ENCODE peak calls at places on chromosome 22, in eight cellular contexts. R is breast epithelium, L is AG04450, O is H9, Y is foreskin fibroblast, B is sigmoid colon, W is body of pancreas, H is colonic mucosa. G is an unnamed sample.
A peak's percentile ranks its signal among the peaks of the same experiment; 100 is the strongest.

GRCh38 chr22:44521326-44521725 is 23.3 kb upstream of the RTL6 start:
- DNase-seq in R (no peak), L (no peak), O (no peak), Y (no peak), B (peak; percentile 51), W (no peak), H (no peak), G (no peak)

GRCh38 chr22:44375451-44375850 is 62.7 kb upstream of the SHISAL1 start:
- DNase-seq in R (no peak), L (no peak), O (no peak), Y (no peak), B (no peak), W (no peak), H (no peak), G (no peak)

GRCh38 chr22:17980638-17981051 is 43.7 kb downstream of the MICAL3 start:
- DNase-seq in R (no peak), L (no peak), O (no peak), Y (no peak), B (no peak), W (peak; percentile 38), H (peak; percentile 81), G (peak; percentile 16)

GRCh38 chr22:24496234-24496633 is 1.1 kb downstream of the UPB1 start:
- DNase-seq in R (no peak), L (no peak), O (no peak), Y (no peak), B (no peak), W (no peak), H (no peak), G (no peak)

GRCh38 chr22:49330421-49331222 is 497.1 kb downstream of the BRD1 start:
- DNase-seq in R (peak; percentile 12), L (no peak), O (no peak), Y (no peak), B (peak; percentile 52), W (no peak), H (no peak), G (no peak)

GRCh38 chr22:40441761-40442364 is 71.5 kb downstream of the SGSM3 start:
- DNase-seq in R (no peak), L (no peak), O (no peak), Y (no peak), B (no peak), W (no peak), H (no peak), G (no peak)

GRCh38 chr22:20763630-20764029 is 10.3 kb upstream of the SERPIND1 start:
- DNase-seq in R (no peak), L (no peak), O (no peak), Y (no peak), B (no peak), W (no peak), H (no peak), G (no peak)

GRCh38 chr22:17536269-17536668 is 27.0 kb upstream of the SLC25A18 start:
- DNase-seq in R (peak; percentile 28), L (no peak), O (no peak), Y (no peak), B (no peak), W (no peak), H (no peak), G (no peak)

GRCh38 chr22:28181332-28181731 is 262.3 kb upstream of the PITPNB start:
- DNase-seq in R (no peak), L (no peak), O (no peak), Y (peak; percentile 9), B (no peak), W (no peak), H (no peak), G (no peak)

GRCh38 chr22:30047364-30047738 is 32.9 kb upstream of the HORMAD2 start:
- DNase-seq in R (no peak), L (no peak), O (peak; percentile 38), Y (no peak), B (peak; percentile 13), W (no peak), H (no peak), G (no peak)

GRCh38 chr22:23272834-23273233 is 92.5 kb downstream of the BCR start:
- DNase-seq in R (no peak), L (no peak), O (no peak), Y (no peak), B (no peak), W (no peak), H (no peak), G (no peak)
- TF ChIP-seq CTCF in R (no peak), L (no peak), O (no peak), Y (no peak), B (no peak), W (no peak), H (no peak), G (no peak)

GRCh38 chr22:32636884-32637283 is 162.3 kb downstream of the FBXO7 start:
- DNase-seq in R (no peak), L (no peak), O (no peak), Y (no peak), B (no peak), W (no peak), H (no peak), G (no peak)
- TF ChIP-seq CTCF in R (no peak), L (peak; percentile 34), O (no peak), Y (no peak), B (no peak), W (no peak), H (no peak), G (no peak)

GRCh38 chr22:31153357-31153756 is 6.6 kb upstream of the RNF185 start:
- DNase-seq in R (no peak), L (no peak), O (no peak), Y (no peak), B (no peak), W (no peak), H (no peak), G (no peak)
- TF ChIP-seq CTCF in R (no peak), L (no peak), O (no peak), Y (no peak), B (no peak), W (no peak), H (no peak), G (no peak)

GRCh38 chr22:39408807-39409206 is 9.2 kb downstream of the TAB1 start:
- DNase-seq in R (no peak), L (no peak), O (no peak), Y (no peak), B (no peak), W (no peak), H (no peak), G (no peak)

GRCh38 chr22:39401301-39401631 is 1.7 kb downstream of the TAB1 start:
- DNase-seq in R (no peak), L (no peak), O (no peak), Y (no peak), B (no peak), W (no peak), H (no peak), G (no peak)

GRCh38 chr22:39409630-39410029 is 10.1 kb downstream of the TAB1 start:
- DNase-seq in R (no peak), L (no peak), O (no peak), Y (no peak), B (no peak), W (no peak), H (no peak), G (no peak)

GRCh38 chr22:39408173-39408572 is 8.6 kb downstream of the TAB1 start:
- DNase-seq in R (no peak), L (no peak), O (no peak), Y (no peak), B (no peak), W (no peak), H (no peak), G (no peak)

GRCh38 chr22:39405346-39406085 is 5.9 kb downstream of the TAB1 start:
- DNase-seq in R (no peak), L (no peak), O (no peak), Y (peak; percentile 68), B (no peak), W (no peak), H (no peak), G (no peak)
- TF ChIP-seq CTCF in R (no peak), L (peak; percentile 31), O (no peak), Y (peak; percentile 19), B (no peak), W (no peak), H (no peak), G (no peak)

GRCh38 chr22:25775501-25775900 is 33.5 kb downstream of the MYO18B start:
- DNase-seq in R (no peak), L (no peak), O (peak; percentile 64), Y (no peak), B (no peak), W (no peak), H (no peak), G (no peak)

GRCh38 chr22:25777411-25777810 is 35.4 kb downstream of the MYO18B start:
- DNase-seq in R (no peak), L (no peak), O (no peak), Y (no peak), B (no peak), W (no peak), H (no peak), G (no peak)

GRCh38 chr22:25779426-25779825 is 37.4 kb downstream of the MYO18B start:
- DNase-seq in R (no peak), L (no peak), O (no peak), Y (no peak), B (no peak), W (no peak), H (no peak), G (no peak)

GRCh38 chr22:25779890-25780289 is 37.9 kb downstream of the MYO18B start:
- DNase-seq in R (no peak), L (no peak), O (no peak), Y (no peak), B (no peak), W (no peak), H (no peak), G (no peak)

DNA sequence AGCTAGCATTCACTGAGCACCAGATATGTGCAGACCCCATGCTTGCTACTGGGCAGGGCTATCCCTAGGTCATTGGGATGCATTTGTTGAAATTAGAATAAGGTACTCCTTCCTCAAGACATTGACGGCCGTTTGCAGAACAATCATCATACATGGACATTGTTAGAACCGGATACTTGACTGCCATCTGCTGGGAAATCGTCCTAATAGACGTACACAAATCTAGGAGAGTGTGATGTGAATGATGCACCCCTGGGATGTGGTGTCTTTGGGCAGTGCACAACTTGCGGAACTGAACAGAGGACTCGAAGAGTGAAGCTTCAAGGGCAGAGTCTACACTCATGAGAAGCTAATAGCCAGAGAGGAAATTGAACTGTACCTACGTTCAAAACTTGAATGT is 35.9 kb downstream of the MYO18B start:
- DNase-seq in R (no peak), L (no peak), O (no peak), Y (peak; percentile 38), B (no peak), W (no peak), H (peak; percentile 23), G (peak; percentile 46)
- TF ChIP-seq CTCF in R (no peak), L (peak; percentile 47), O (peak; percentile 37), Y (peak; percentile 30), B (no peak), W (no peak), H (no peak), G (peak; percentile 27)

GRCh38 chr22:41746563-41747400 is 47.5 kb downstream of the MEI1 start:
- DNase-seq in R (peak; percentile 52), L (peak; percentile 44), O (peak; percentile 87), Y (peak; percentile 77), B (peak; percentile 85), W (peak; percentile 83), H (peak; percentile 79), G (peak; percentile 84)
- TF ChIP-seq CTCF in R (peak; percentile 47), L (peak; percentile 88), O (peak; percentile 85), Y (peak; percentile 85), B (peak; percentile 55), W (peak; percentile 48), H (peak; percentile 67), G (peak; percentile 59)